ENCODE peak calls at places on chromosomes 5 and 9, in nine cellular contexts. X, F, A, N, Z, J, D, P and V are unnamed samples.

GRCh38 chr5:135996611-135997010 is 32.2 kb upstream of the TGFBI start:
- DNase-seq in A (no peak), D (peak), Z (no peak), X (no peak), N (no peak), J (no peak), P (no peak), F (no peak), V (no peak)

GRCh38 chr9:71637433-71637832 is 130.9 kb downstream of the CEMIP2 start:
- DNase-seq in F (no peak), D (no peak), Z (no peak), J (no peak), N (no peak), P (no peak), A (no peak), X (no peak), V (no peak)

GRCh38 chr9:3385871-3386270 is 139.9 kb downstream of the RFX3 start:
- DNase-seq in F (no peak), A (no peak), X (no peak), J (no peak), D (no peak), Z (no peak), P (no peak), N (no peak), V (no peak)

GRCh38 chr5:36728697-36729543 is 122.5 kb downstream of the SLC1A3 start:
- DNase-seq in X (no peak), N (no peak), D (peak), J (no peak), Z (no peak), A (peak), F (peak), P (peak), V (no peak)

GRCh38 chr5:16776611-16777251 is 159.4 kb downstream of the MYO10 start:
- DNase-seq in F (peak), Z (no peak), J (peak), D (no peak), X (no peak), N (no peak), P (peak), A (no peak), V (no peak)

GRCh38 chr9:92728831-92729734 is 35.5 kb downstream of the BICD2 start:
- DNase-seq in A (peak), N (no peak), X (peak), D (no peak), P (no peak), J (no peak), F (peak), Z (no peak), V (peak)

GRCh38 chr9:6153425-6153824 is 62.2 kb upstream of the IL33 start:
- DNase-seq in Z (no peak), N (no peak), P (no peak), A (no peak), J (no peak), X (no peak), D (no peak), F (peak), V (no peak)

GRCh38 chr9:21668504-21668903 is 133.9 kb upstream of the MTAP start:
- DNase-seq in X (no peak), F (no peak), P (no peak), N (no peak), A (no peak), D (no peak), J (no peak), Z (no peak), V (no peak)

GRCh38 chr9:107648153-107648716 is 158.7 kb upstream of the KLF4 start:
- DNase-seq in D (peak), J (no peak), A (no peak), N (no peak), Z (no peak), F (no peak), P (no peak), X (no peak), V (peak)

GRCh38 chr5:177301503-177302165 is 1.9 kb downstream of the RAB24 start:
- DNase-seq in Z (no peak), N (no peak), J (peak), A (no peak), D (no peak), P (no peak), F (no peak), X (peak), V (no peak)

GRCh38 chr5:146538441-146538840 is 22.5 kb upstream of the GPR151 start:
- DNase-seq in N (no peak), A (no peak), J (no peak), F (no peak), Z (no peak), X (no peak), P (no peak), D (no peak), V (no peak)

GRCh38 chr9:112401175-112401815 is 21.4 kb downstream of the HSDL2 start:
- DNase-seq in D (no peak), F (no peak), P (no peak), X (no peak), Z (no peak), N (no peak), A (no peak), J (peak), V (no peak)

GRCh38 chr5:40736103-40736875 is 19.5 kb downstream of the TTC33 start:
- DNase-seq in X (no peak), A (peak), D (peak), Z (no peak), P (no peak), J (no peak), F (peak), N (no peak), V (no peak)

GRCh38 chr5:75620184-75620959 is 9.1 kb downstream of the ANKDD1B start:
- DNase-seq in F (no peak), D (no peak), Z (no peak), N (no peak), P (no peak), A (no peak), J (no peak), X (no peak), V (no peak)

GRCh38 chr5:150621301-150621700 is 19.2 kb upstream of the SYNPO start:
- DNase-seq in X (no peak), A (no peak), F (no peak), P (no peak), D (no peak), J (no peak), N (no peak), Z (no peak), V (no peak)

GRCh38 chr5:130337179-130337888 is 433.1 kb downstream of the CHSY3 start:
- DNase-seq in P (peak), F (peak), X (no peak), D (peak), Z (no peak), A (no peak), J (no peak), N (no peak), V (no peak)

GRCh38 chr5:170504598-170505266 is 912 bp downstream of the KCNIP1 start:
- DNase-seq in X (no peak), D (no peak), F (no peak), P (no peak), Z (no peak), N (no peak), J (no peak), A (no peak), V (no peak)

GRCh38 chr9:71911908-71912325 is 478 bp downstream of the C9orf85 start:
- DNase-seq in D (no peak), F (peak), A (no peak), N (no peak), Z (no peak), X (no peak), J (no peak), P (no peak), V (no peak)

GRCh38 chr5:88690619-88691560 is 192.1 kb downstream of the MEF2C start:
- DNase-seq in N (no peak), P (peak), Z (peak), J (peak), F (peak), D (peak), A (peak), X (peak), V (no peak)

GRCh38 chr9:17191095-17191494 is 56.3 kb downstream of the CNTLN start:
- DNase-seq in Z (no peak), A (no peak), N (no peak), D (peak), J (no peak), X (no peak), P (no peak), F (peak), V (no peak)

GRCh38 chr9:111743275-111743674 is 51.5 kb downstream of the SHOC1 start:
- DNase-seq in Z (no peak), P (no peak), A (no peak), N (no peak), D (peak), J (no peak), X (no peak), F (peak), V (no peak)

GRCh38 chr9:38478211-38478610 is 54.0 kb upstream of the IGFBPL1 start:
- DNase-seq in A (no peak), X (no peak), P (no peak), N (no peak), F (no peak), J (no peak), D (no peak), Z (no peak), V (no peak)

GRCh38 chr9:32426278-32426939 is 42.0 kb downstream of the ACO1 start:
- DNase-seq in X (peak), Z (no peak), A (no peak), N (no peak), P (no peak), J (no peak), D (peak), F (peak), V (no peak)

GRCh38 chr9:34929506-34930102 is 28.5 kb upstream of the PHF24 start:
- DNase-seq in J (peak), A (no peak), F (peak), D (peak), Z (peak), X (no peak), P (peak), N (no peak), V (no peak)

GRCh38 chr5:171615201-171616001 is 170.2 kb upstream of the SMIM23 start:
- DNase-seq in Z (no peak), N (no peak), P (peak), A (no peak), F (peak), X (peak), J (peak), D (no peak), V (no peak)

GRCh38 chr9:97307091-97307490 is 368 bp upstream of the CCDC180 start:
- DNase-seq in J (peak), A (no peak), N (no peak), Z (peak), F (peak), P (peak), X (peak), D (peak), V (peak)

GRCh38 chr5:123133438-123134100 is 44.5 kb downstream of the PRDM6 start:
- DNase-seq in N (no peak), P (no peak), Z (no peak), F (no peak), D (no peak), J (no peak), X (no peak), A (no peak), V (no peak)

GRCh38 chr9:36416870-36417269 is 16.8 kb upstream of the RNF38 start:
- DNase-seq in D (no peak), A (no peak), Z (no peak), F (no peak), P (no peak), J (peak), X (no peak), N (no peak), V (no peak)

GRCh38 chr5:9782806-9783560 is 152.8 kb upstream of the TAS2R1 start:
- DNase-seq in Z (no peak), A (no peak), N (no peak), P (no peak), J (peak), D (peak), F (peak), X (no peak), V (no peak)

GRCh38 chr5:157106668-157107461 is 2.0 kb downstream of the HAVCR2 start:
- DNase-seq in P (peak), N (no peak), X (peak), D (no peak), F (no peak), A (no peak), Z (no peak), J (no peak), V (peak)

GRCh38 chr5:179840766-179841165 is 17.9 kb downstream of the MRNIP start:
- DNase-seq in F (peak), J (no peak), N (peak), P (no peak), Z (no peak), X (peak), D (no peak), A (no peak), V (no peak)

GRCh38 chr5:122871669-122872068 is 26.3 kb downstream of the SNX24 start:
- DNase-seq in D (no peak), J (no peak), A (no peak), X (no peak), F (no peak), P (no peak), Z (no peak), N (no peak), V (no peak)

GRCh38 chr9:134689320-134690181 is 47.9 kb downstream of the COL5A1 start:
- DNase-seq in D (peak), N (peak), J (peak), Z (peak), P (peak), F (peak), A (no peak), X (peak), V (peak)

GRCh38 chr5:131242728-131243255 is 21.1 kb upstream of the CDC42SE2 start:
- DNase-seq in A (no peak), Z (no peak), X (no peak), J (no peak), F (peak), D (peak), P (no peak), N (no peak), V (no peak)

GRCh38 chr9:110178281-110178680 is 29.7 kb downstream of the C9orf152 start:
- DNase-seq in D (no peak), X (no peak), N (no peak), J (no peak), F (no peak), P (no peak), A (no peak), Z (no peak), V (no peak)

GRCh38 chr9:109471994-109472393 is 26.1 kb downstream of the PTPN3 start:
- DNase-seq in A (no peak), P (no peak), J (no peak), X (no peak), F (no peak), N (no peak), Z (no peak), D (no peak), V (no peak)

GRCh38 chr5:164041105-164041504 is 535.7 kb downstream of the MAT2B start:
- DNase-seq in X (no peak), N (no peak), P (no peak), A (no peak), D (no peak), F (no peak), J (no peak), Z (no peak), V (no peak)

GRCh38 chr5:151459680-151460079 is 12.3 kb downstream of the SLC36A1 start:
- DNase-seq in J (peak), P (no peak), N (no peak), X (no peak), Z (no peak), D (no peak), F (peak), A (no peak), V (no peak)

GRCh38 chr9:113129466-113129865 is 21.3 kb upstream of the SLC31A2 start:
- DNase-seq in A (no peak), J (no peak), N (no peak), X (no peak), F (no peak), D (no peak), P (no peak), Z (no peak), V (no peak)